ENCODE peak calls at places on chromosomes 16 and 17, in eight cellular contexts. B is thoracic aorta; D is esophagus muscularis mucosa; O is CD8-positive, alpha-beta memory T cell; J is mammary epithelial cell; R is trophoblast cell; S is IMR-90; Q is mucosa of descending colon. M is an unnamed sample. For H3K4me1, the result is how much of the 10 kb centered on the place peaks cover.

GRCh38 chr17:31425646-31426045 is 34.2 kb downstream of the RAB11FIP4 start:
- DNase-seq in B (no peak), D (no peak), O (no peak), J (no peak), R (no peak), S (no peak), Q (no peak), M (no peak)

GRCh38 chr16:30521873-30522641 is 4.3 kb downstream of the ZNF768 start:
- DNase-seq in B (no peak), D (no peak), O (no peak), J (no peak), R (no peak), S (no peak), Q (peak), M (no peak)

GRCh38 chr16:87207965-87208364 is 109.2 kb downstream of the C16orf95 start:
- DNase-seq in B (no peak), D (no peak), O (no peak), J (no peak), R (no peak), S (no peak), Q (no peak), M (no peak)

GRCh38 chr17:40753804-40754203 is 1.3 kb downstream of the KRT25 start:
- DNase-seq in B (no peak), D (no peak), O (no peak), J (no peak), R (no peak), S (no peak), Q (no peak), M (no peak)

GRCh38 chr16:86536621-86537020 is 18.4 kb downstream of the MTHFSD start:
- DNase-seq in B (no peak), D (no peak), O (no peak), J (no peak), R (no peak), S (no peak), Q (no peak), M (no peak)

GRCh38 chr16:29825145-29826044 is 5.1 kb downstream of the MVP start:
- DNase-seq in B (no peak), D (no peak), O (peak), J (peak), R (no peak), S (peak), Q (peak), M (no peak)

GRCh38 chr17:43467981-43468541 is 15.7 kb upstream of the DHX8 start:
- DNase-seq in B (no peak), D (no peak), O (no peak), J (peak), R (no peak), S (peak), Q (no peak), M (peak)

GRCh38 chr16:31458073-31458834 is 1.0 kb upstream of the ARMC5 start:
- DNase-seq in B (no peak), D (no peak), O (peak), J (peak), R (peak), S (peak), Q (peak), M (no peak)

GRCh38 chr17:7842950-7843535 is 9.0 kb downstream of the KDM6B start:
- DNase-seq in B (no peak), D (peak), O (no peak), J (no peak), R (peak), S (peak), Q (peak), M (no peak)

GRCh38 chr16:14502932-14503741 is 126.9 kb downstream of the PARN start:
- DNase-seq in B (no peak), D (peak), O (no peak), J (peak), R (no peak), S (peak), Q (no peak), M (peak)

GRCh38 chr16:76665571-76666275 is 388.5 kb downstream of the CNTNAP4 start:
- DNase-seq in B (no peak), D (no peak), O (no peak), J (no peak), R (no peak), S (no peak), Q (no peak), M (no peak)

GRCh38 chr17:10600551-10600950 is 51.1 kb upstream of the MYH2 start:
- DNase-seq in B (no peak), D (no peak), O (no peak), J (no peak), R (peak), S (peak), Q (no peak), M (no peak)

GRCh38 chr16:28573738-28574718 is 20.3 kb downstream of the SGF29 start:
- DNase-seq in B (no peak), D (no peak), O (no peak), J (no peak), R (no peak), S (no peak), Q (no peak), M (no peak)

GRCh38 chr16:81609323-81609892 is 164.8 kb downstream of the CMIP start:
- DNase-seq in B (no peak), D (no peak), O (no peak), J (no peak), R (no peak), S (no peak), Q (no peak), M (no peak)

GRCh38 chr16:81610144-81610842 is 165.7 kb downstream of the CMIP start:
- DNase-seq in B (peak), D (no peak), O (no peak), J (peak), R (no peak), S (peak), Q (peak), M (no peak)

GRCh38 chr16:81610936-81611335 is 166.3 kb downstream of the CMIP start:
- DNase-seq in B (no peak), D (no peak), O (no peak), J (no peak), R (no peak), S (no peak), Q (no peak), M (no peak)

GRCh38 chr16:81612351-81613170 is 166.5 kb upstream of the PLCG2 start:
- DNase-seq in B (no peak), D (no peak), O (no peak), J (no peak), R (no peak), S (no peak), Q (no peak), M (no peak)

GRCh38 chr16:81611721-81612120 is 167.1 kb downstream of the CMIP start:
- DNase-seq in B (no peak), D (no peak), O (no peak), J (no peak), R (no peak), S (no peak), Q (no peak), M (no peak)
- H3K4me1 ChIP-seq in B (under half), D (half or more), O (under half), J (under half), R (under half), S (under half), Q (under half), M (under half)

DNA sequence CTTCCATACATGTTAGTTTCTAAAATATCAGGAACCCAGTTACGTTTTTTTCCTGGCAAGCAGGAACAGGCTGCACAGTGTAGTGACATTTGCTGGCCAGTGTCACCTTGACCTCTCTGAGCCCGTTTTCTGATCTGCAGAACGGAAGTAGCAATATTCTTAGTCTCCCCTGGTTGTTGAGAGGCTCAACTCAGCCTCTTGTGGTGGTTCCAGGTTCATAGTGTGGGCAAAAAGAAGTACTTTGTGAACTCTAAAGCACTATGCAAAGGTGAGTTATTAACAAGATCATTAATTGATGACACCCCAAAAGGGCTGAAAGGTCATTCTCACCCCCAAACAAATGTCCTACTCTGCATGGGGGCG is 15.7 kb downstream of the IGF2BP1 start:
- DNase-seq in B (no peak), D (no peak), O (no peak), J (no peak), R (no peak), S (no peak), Q (no peak), M (no peak)
- H3K4me1 ChIP-seq in B (under half), D (under half), O (under half), J (under half), R (under half), S (under half), Q (under half), M (under half)

GRCh38 chr17:76246080-76247066 is 6.1 kb upstream of the RNF157 start:
- DNase-seq in B (no peak), D (no peak), O (peak), J (no peak), R (no peak), S (peak), Q (peak), M (no peak)
- H3K4me1 ChIP-seq in B (under half), D (under half), O (half or more), J (under half), R (under half), S (under half), Q (under half), M (under half)

GRCh38 chr16:56989988-56990387 is 631 bp downstream of the NLRC5 start:
- DNase-seq in B (no peak), D (no peak), O (no peak), J (no peak), R (no peak), S (no peak), Q (no peak), M (no peak)

GRCh38 chr16:56995136-56995805 is 5.9 kb downstream of the NLRC5 start:
- DNase-seq in B (no peak), D (no peak), O (no peak), J (no peak), R (no peak), S (no peak), Q (no peak), M (no peak)

GRCh38 chr16:56990407-56991286 is 1.3 kb downstream of the NLRC5 start:
- DNase-seq in B (no peak), D (no peak), O (no peak), J (no peak), R (no peak), S (no peak), Q (no peak), M (no peak)

GRCh38 chr16:56994311-56994710 is 5.0 kb downstream of the NLRC5 start:
- DNase-seq in B (no peak), D (no peak), O (no peak), J (no peak), R (no peak), S (no peak), Q (no peak), M (no peak)

GRCh38 chr16:56993204-56993603 is 3.8 kb downstream of the NLRC5 start:
- DNase-seq in B (no peak), D (no peak), O (no peak), J (no peak), R (no peak), S (peak), Q (no peak), M (no peak)
- H3K4me1 ChIP-seq in B (under half), D (under half), O (half or more), J (under half), R (under half), S (under half), Q (under half), M (under half)

GRCh38 chr17:29322363-29322762 is 28.4 kb upstream of the NUFIP2 start:
- DNase-seq in B (no peak), D (no peak), O (no peak), J (no peak), R (no peak), S (no peak), Q (no peak), M (no peak)

GRCh38 chr17:29331330-29331729 is 37.4 kb upstream of the NUFIP2 start:
- DNase-seq in B (no peak), D (no peak), O (no peak), J (no peak), R (no peak), S (no peak), Q (no peak), M (no peak)

DNA sequence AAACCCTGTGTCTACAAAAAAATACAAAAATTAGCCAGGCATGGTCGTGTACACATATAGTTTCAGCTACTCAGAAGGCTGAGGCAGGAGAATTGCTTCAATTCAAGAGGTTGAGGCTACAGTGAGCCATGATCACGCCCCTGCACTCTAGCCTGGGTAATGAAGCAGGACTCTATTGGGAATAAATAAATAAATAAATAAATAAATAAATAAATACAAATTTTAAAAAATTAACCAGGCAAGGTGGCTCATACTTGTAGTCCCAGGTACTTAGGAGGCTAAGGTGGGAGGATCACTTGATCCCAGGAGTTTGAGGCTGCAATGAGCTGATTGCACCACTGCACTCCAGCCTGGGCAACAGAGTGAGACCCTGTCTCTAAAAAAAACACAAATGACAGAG is 32.5 kb upstream of the NUFIP2 start:
- DNase-seq in B (no peak), D (no peak), O (no peak), J (no peak), R (no peak), S (no peak), Q (no peak), M (no peak)
- H3K4me1 ChIP-seq in B (under half), D (under half), O (under half), J (under half), R (under half), S (under half), Q (under half), M (under half)

GRCh38 chr17:50317121-50317520 is 28.8 kb upstream of the XYLT2 start:
- DNase-seq in B (no peak), D (no peak), O (no peak), J (no peak), R (peak), S (no peak), Q (no peak), M (peak)
- H3K4me1 ChIP-seq in B (under half), D (under half), O (under half), J (under half), R (under half), S (under half), Q (under half), M (under half)

DNA sequence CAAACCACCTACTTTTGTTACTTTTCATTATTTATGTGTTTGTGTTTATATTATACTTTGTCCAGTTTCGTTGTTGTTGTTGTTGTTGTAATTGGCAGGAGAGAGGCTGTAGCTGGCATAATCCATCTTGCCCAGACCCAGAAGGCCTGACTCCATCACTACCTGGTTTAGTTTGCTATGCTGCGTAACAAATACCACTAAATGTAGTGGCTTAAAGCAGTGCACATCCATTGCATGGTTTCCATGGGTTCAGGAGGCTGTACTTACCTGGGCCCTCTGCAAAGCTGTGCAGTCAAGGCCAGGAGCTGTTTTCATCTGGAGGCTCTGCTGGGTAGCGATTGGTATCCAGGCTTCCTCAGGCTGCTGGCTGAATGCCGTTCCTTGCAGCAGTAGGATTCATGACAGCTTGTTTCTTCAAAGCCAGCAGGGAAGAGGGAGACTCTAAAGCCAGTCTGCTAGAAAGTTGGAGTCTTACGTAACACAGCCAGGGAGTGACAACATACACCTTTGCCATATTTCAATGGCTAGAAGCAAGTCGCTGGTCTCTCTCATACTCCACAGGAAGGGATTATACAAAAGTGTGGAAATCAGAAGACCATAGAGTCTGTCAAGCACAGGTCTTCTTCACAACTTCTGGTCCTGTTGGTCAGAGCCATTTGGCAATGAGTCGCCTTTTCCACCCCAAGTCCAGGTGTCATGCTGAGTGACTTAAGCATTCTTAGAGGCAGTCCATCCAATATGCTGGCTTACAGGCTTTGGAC is 41.1 kb downstream of the TNRC6C start:
- DNase-seq in B (no peak), D (no peak), O (no peak), J (peak), R (peak), S (peak), Q (no peak), M (no peak)
- H3K4me1 ChIP-seq in B (under half), D (half or more), O (under half), J (under half), R (under half), S (under half), Q (under half), M (under half)